ENCODE peak calls at places on chromosomes 5 and 9, in six cellular contexts. T, H, A, O, M and N are unnamed samples.

GRCh38 chr5:9454012-9454481 is 91.8 kb downstream of the SEMA5A start:
- DNase-seq in T (peak; percentile 32), H (no peak), A (peak; percentile 38), O (no peak), M (no peak), N (no peak)

GRCh38 chr5:74201334-74202081 is 439.0 kb downstream of the ENC1 start:
- DNase-seq in T (peak; percentile 21), H (no peak), A (peak; percentile 83), O (peak; percentile 25), M (peak; percentile 42), N (peak; percentile 40)

GRCh38 chr9:73667749-73668148 is 516.1 kb downstream of the ANXA1 start:
- DNase-seq in T (no peak), H (no peak), A (peak; percentile 8), O (no peak), M (no peak), N (no peak)

GRCh38 chr9:69385474-69386091 is 60.6 kb downstream of the ENTREP1 start:
- DNase-seq in T (no peak), H (no peak), A (no peak), O (no peak), M (no peak), N (no peak)

GRCh38 chr5:111680737-111681413 is 76.1 kb downstream of the NREP start:
- DNase-seq in T (no peak), H (no peak), A (peak; percentile 94), O (peak; percentile 95), M (peak; percentile 94), N (peak; percentile 95)

GRCh38 chr5:57538341-57538955 is 55.8 kb upstream of the ACTBL2 start:
- DNase-seq in T (no peak), H (no peak), A (peak; percentile 82), O (peak; percentile 9), M (peak; percentile 79), N (no peak)

GRCh38 chr9:18263367-18263766 is 210.6 kb upstream of the ADAMTSL1 start:
- DNase-seq in T (no peak), H (no peak), A (no peak), O (no peak), M (no peak), N (no peak)

GRCh38 chr9:70390922-70391321 is 23.5 kb downstream of the KLF9 start:
- DNase-seq in T (no peak), H (no peak), A (peak; percentile 50), O (no peak), M (no peak), N (peak; percentile 61)

GRCh38 chr5:77709993-77710392 is 66.1 kb downstream of the TBCA start:
- DNase-seq in T (no peak), H (no peak), A (no peak), O (no peak), M (no peak), N (no peak)

GRCh38 chr5:7010578-7010977 is 297.3 kb downstream of the TENT4A start:
- DNase-seq in T (no peak), H (no peak), A (no peak), O (no peak), M (no peak), N (no peak)

GRCh38 chr9:87878930-87879603 is 3.6 kb upstream of the SPATA31E1 start:
- DNase-seq in T (no peak), H (no peak), A (peak; percentile 91), O (peak; percentile 33), M (peak; percentile 37), N (peak; percentile 29)

GRCh38 chr9:136337416-136338395 is 10.4 kb downstream of the GPSM1 start:
- DNase-seq in T (no peak), H (no peak), A (no peak), O (no peak), M (no peak), N (no peak)

GRCh38 chr5:141513627-141514329 is 24.9 kb downstream of the PCDHGC5 start:
- DNase-seq in T (no peak), H (peak; percentile 79), A (peak; percentile 92), O (peak; percentile 71), M (peak; percentile 89), N (peak; percentile 73)

GRCh38 chr5:116739648-116740047 is 165.0 kb upstream of the SEMA6A start:
- DNase-seq in T (no peak), H (no peak), A (no peak), O (no peak), M (no peak), N (no peak)

GRCh38 chr5:137753986-137754235 is 252 bp downstream of the HNRNPA0 start:
- DNase-seq in T (no peak), H (no peak), A (no peak), O (no peak), M (no peak), N (no peak)

GRCh38 chr5:157543825-157544622 is 31.6 kb downstream of the ADAM19 start:
- DNase-seq in T (no peak), H (peak; percentile 15), A (peak; percentile 78), O (no peak), M (peak; percentile 80), N (no peak)

GRCh38 chr5:56829137-56829536 is 13.8 kb downstream of the MAP3K1 start:
- DNase-seq in T (no peak), H (peak; percentile 77), A (peak; percentile 46), O (no peak), M (peak; percentile 32), N (no peak)

GRCh38 chr9:7360513-7360912 is 439.1 kb downstream of the DMAC1 start:
- DNase-seq in T (no peak), H (no peak), A (no peak), O (no peak), M (no peak), N (no peak)

GRCh38 chr9:79129865-79130480 is 441.8 kb upstream of the TLE4 start:
- DNase-seq in T (no peak), H (peak; percentile 3), A (peak; percentile 46), O (peak; percentile 26), M (peak; percentile 66), N (peak; percentile 49)

GRCh38 chr9:34612788-34613390 is 992 bp upstream of the RPP25L start:
- DNase-seq in T (peak; percentile 85), H (peak; percentile 62), A (peak; percentile 54), O (peak; percentile 32), M (peak; percentile 65), N (peak; percentile 35)

GRCh38 chr9:77944556-77945261 is 86.9 kb downstream of the GNAQ start:
- DNase-seq in T (no peak), H (no peak), A (no peak), O (no peak), M (no peak), N (no peak)

GRCh38 chr5:78647411-78647818 is 1.2 kb downstream of the LHFPL2 start:
- DNase-seq in T (peak; percentile 53), H (no peak), A (peak; percentile 54), O (no peak), M (peak; percentile 34), N (no peak)

GRCh38 chr5:154517181-154517580 is 39.2 kb upstream of the HAND1 start:
- DNase-seq in T (no peak), H (no peak), A (no peak), O (no peak), M (no peak), N (no peak)

GRCh38 chr5:6788956-6789649 is 75.9 kb downstream of the TENT4A start:
- DNase-seq in T (no peak), H (no peak), A (no peak), O (no peak), M (no peak), N (no peak)

GRCh38 chr5:136057401-136057951 is 28.7 kb downstream of the TGFBI start:
- DNase-seq in T (no peak), H (no peak), A (peak; percentile 90), O (no peak), M (peak; percentile 53), N (peak; percentile 53)

GRCh38 chr5:97545446-97545845 is 362.4 kb upstream of the RIOK2 start:
- DNase-seq in T (no peak), H (no peak), A (no peak), O (no peak), M (no peak), N (no peak)

GRCh38 chr5:91468643-91469422 is 85.7 kb upstream of the ARRDC3 start:
- DNase-seq in T (no peak), H (no peak), A (peak; percentile 35), O (no peak), M (no peak), N (no peak)

GRCh38 chr9:128323192-128323730 is 622 bp downstream of the COQ4 start:
- DNase-seq in T (peak; percentile 34), H (no peak), A (peak; percentile 44), O (no peak), M (peak; percentile 31), N (no peak)

GRCh38 chr5:158658439-158659230 is 441.1 kb downstream of the EBF1 start:
- DNase-seq in T (no peak), H (no peak), A (peak; percentile 48), O (no peak), M (peak; percentile 65), N (peak; percentile 66)